ENCODE peak calls at places on chromosomes 12 and 14, in eight cellular contexts. C is tibial nerve, Y is A549, Z is uterus, U is Peyer's patch, K is neuronal stem cell, I is H9, X is lung. D is an unnamed sample.

GRCh38 chr12:11716794-11717532 is 67.5 kb downstream of the ETV6 start:
- DNase-seq in C (no peak), Y (no peak), Z (no peak), U (peak), K (no peak), I (no peak), X (no peak), D (no peak)

GRCh38 chr12:1691123-1692007 is 495 bp downstream of the ADIPOR2 start:
- DNase-seq in C (peak), Y (no peak), Z (peak), U (peak), K (peak), I (no peak), X (peak), D (peak)

GRCh38 chr12:113185180-113186032 is at the start of the genes DDX54 and RITA1:
- DNase-seq in C (peak), Y (peak), Z (peak), U (peak), K (peak), I (peak), X (peak), D (peak)

GRCh38 chr12:7907009-7907408 is 29.0 kb downstream of the SLC2A3 start:
- DNase-seq in C (peak), Y (peak), Z (no peak), U (peak), K (peak), I (peak), X (no peak), D (no peak)

GRCh38 chr14:96598332-96598928 is 96.2 kb downstream of the PAPOLA start:
- DNase-seq in C (no peak), Y (no peak), Z (no peak), U (peak), K (no peak), I (no peak), X (no peak), D (no peak)

GRCh38 chr14:68377459-68377858 is 415.4 kb downstream of the ZFP36L1 start:
- DNase-seq in C (peak), Y (peak), Z (peak), U (peak), K (no peak), I (no peak), X (peak), D (no peak)

GRCh38 chr12:102195826-102196225 is 1.8 kb downstream of the PMCH start:
- DNase-seq in C (no peak), Y (no peak), Z (no peak), U (no peak), K (no peak), I (no peak), X (no peak), D (no peak)

GRCh38 chr12:7588703-7589329 is 76.9 kb downstream of the APOBEC1 start:
- DNase-seq in C (peak), Y (peak), Z (peak), U (peak), K (no peak), I (peak), X (peak), D (no peak)

GRCh38 chr12:52515927-52516831 is 4.0 kb downstream of the KRT5 start:
- DNase-seq in C (peak), Y (no peak), Z (no peak), U (peak), K (no peak), I (peak), X (peak), D (no peak)

GRCh38 chr14:55699131-55700057 is 119.4 kb downstream of the KTN1 start:
- DNase-seq in C (no peak), Y (peak), Z (no peak), U (no peak), K (no peak), I (peak), X (no peak), D (no peak)

GRCh38 chr14:101591121-101591520 is 29.8 kb downstream of the DIO3 start:
- DNase-seq in C (no peak), Y (no peak), Z (no peak), U (no peak), K (no peak), I (no peak), X (no peak), D (no peak)

GRCh38 chr14:98325761-98326160 is 946.2 kb downstream of the BCL11B start:
- DNase-seq in C (no peak), Y (peak), Z (no peak), U (no peak), K (no peak), I (no peak), X (no peak), D (no peak)

GRCh38 chr12:52739963-52740362 is 36.6 kb upstream of the KRT77 start:
- DNase-seq in C (no peak), Y (no peak), Z (no peak), U (no peak), K (no peak), I (no peak), X (no peak), D (no peak)

GRCh38 chr14:67623114-67623513 is 3.4 kb downstream of the ARG2 start:
- DNase-seq in C (no peak), Y (no peak), Z (no peak), U (no peak), K (no peak), I (no peak), X (no peak), D (no peak)

GRCh38 chr12:93913845-93914244 is 234.5 kb upstream of the PLXNC1 start:
- DNase-seq in C (no peak), Y (no peak), Z (no peak), U (no peak), K (no peak), I (no peak), X (no peak), D (no peak)

GRCh38 chr12:11723993-11724392 is 74.5 kb downstream of the ETV6 start:
- DNase-seq in C (no peak), Y (no peak), Z (no peak), U (no peak), K (no peak), I (no peak), X (no peak), D (no peak)

GRCh38 chr14:69683971-69684370 is 72.6 kb downstream of the SUSD6 start:
- DNase-seq in C (no peak), Y (no peak), Z (no peak), U (no peak), K (no peak), I (no peak), X (no peak), D (no peak)

GRCh38 chr14:71586131-71586893 is 345.9 kb upstream of the RGS6 start:
- DNase-seq in C (peak), Y (no peak), Z (peak), U (no peak), K (peak), I (no peak), X (no peak), D (no peak)

DNA sequence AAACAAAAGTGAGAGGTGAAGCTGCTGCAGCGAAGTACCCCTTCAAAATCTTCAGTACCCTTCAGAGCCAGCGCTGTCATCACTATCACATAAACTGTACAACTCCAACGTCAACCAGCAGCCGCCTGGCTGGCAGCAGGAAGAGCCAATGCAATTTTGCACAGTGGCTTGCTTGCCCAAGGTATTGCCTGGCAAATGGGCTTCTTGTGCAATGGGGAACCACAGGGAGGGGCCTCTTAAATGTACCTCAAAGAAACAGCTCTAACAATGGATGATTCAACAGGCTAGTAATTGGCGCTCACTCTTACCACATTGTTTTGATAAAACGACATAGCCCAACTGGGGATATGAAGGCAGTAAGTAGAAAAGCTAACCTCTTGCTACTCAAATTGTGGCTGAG is 125.5 kb upstream of the HIF1A start:
- DNase-seq in C (peak), Y (no peak), Z (no peak), U (no peak), K (no peak), I (no peak), X (peak), D (no peak)
- H3K27ac ChIP-seq in C (peak), Y (peak), Z (no peak), U (no peak), K (no peak), I (no peak), X (peak), D (no peak)

GRCh38 chr14:21022686-21023085 is 2.2 kb downstream of the NDRG2 start:
- DNase-seq in C (no peak), Y (no peak), Z (no peak), U (no peak), K (no peak), I (peak), X (no peak), D (no peak)
- H3K27ac ChIP-seq in C (peak), Y (no peak), Z (peak), U (peak), K (no peak), I (no peak), X (peak), D (no peak)

GRCh38 chr14:64060199-64060545 is 207.4 kb downstream of the SYNE2 start:
- DNase-seq in C (no peak), Y (no peak), Z (no peak), U (no peak), K (no peak), I (no peak), X (no peak), D (no peak)

GRCh38 chr14:64061706-64062105 is 208.9 kb downstream of the SYNE2 start:
- DNase-seq in C (no peak), Y (no peak), Z (no peak), U (no peak), K (no peak), I (no peak), X (no peak), D (no peak)

GRCh38 chr14:64061115-64061514 is 208.3 kb downstream of the SYNE2 start:
- DNase-seq in C (no peak), Y (no peak), Z (no peak), U (no peak), K (no peak), I (no peak), X (no peak), D (no peak)

GRCh38 chr14:64059454-64060198 is 206.8 kb downstream of the SYNE2 start:
- DNase-seq in C (no peak), Y (no peak), Z (no peak), U (no peak), K (no peak), I (no peak), X (no peak), D (no peak)

GRCh38 chr14:64060648-64061096 is 207.9 kb downstream of the SYNE2 start:
- DNase-seq in C (no peak), Y (peak), Z (no peak), U (peak), K (peak), I (peak), X (no peak), D (no peak)
- H3K27ac ChIP-seq in C (no peak), Y (no peak), Z (no peak), U (no peak), K (no peak), I (no peak), X (no peak), D (no peak)

DNA sequence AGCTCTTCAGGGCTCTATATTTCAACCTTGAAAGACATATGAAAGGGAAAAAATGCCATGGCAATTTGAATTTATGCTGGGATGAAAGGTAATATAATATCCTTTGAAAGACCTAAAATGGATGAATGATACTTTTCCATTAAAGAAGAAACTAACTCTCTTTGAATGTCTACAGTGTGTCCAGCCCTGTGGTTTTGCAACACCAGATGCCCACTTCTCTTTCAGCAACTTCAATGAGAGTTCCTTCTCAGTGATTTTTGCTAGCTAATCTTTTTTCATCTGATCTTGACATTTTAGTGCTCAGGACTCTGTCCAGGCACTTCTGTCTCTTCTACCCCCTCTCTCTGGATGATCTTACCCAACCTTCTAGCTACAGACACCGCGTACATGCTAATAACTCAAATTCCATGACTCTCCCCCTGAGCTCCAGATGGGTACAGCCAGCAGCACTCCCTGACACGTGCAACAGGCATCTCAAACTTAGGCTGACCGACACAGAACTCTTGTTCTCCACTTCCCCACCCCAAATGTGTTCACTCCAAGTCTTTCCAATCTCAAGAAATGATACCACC is 161.1 kb upstream of the FOXN3 start:
- DNase-seq in C (no peak), Y (no peak), Z (no peak), U (no peak), K (no peak), I (no peak), X (no peak), D (no peak)
- H3K27ac ChIP-seq in C (no peak), Y (no peak), Z (no peak), U (no peak), K (no peak), I (no peak), X (no peak), D (no peak)

GRCh38 chr14:76719664-76720063 is 41.6 kb upstream of the VASH1 start:
- DNase-seq in C (no peak), Y (no peak), Z (no peak), U (no peak), K (no peak), I (no peak), X (peak), D (no peak)
- H3K27ac ChIP-seq in C (no peak), Y (no peak), Z (peak), U (no peak), K (peak), I (no peak), X (no peak), D (no peak)

GRCh38 chr12:104469523-104469922 is 12.8 kb downstream of the CHST11 start:
- DNase-seq in C (no peak), Y (no peak), Z (no peak), U (peak), K (no peak), I (no peak), X (no peak), D (no peak)
- H3K27ac ChIP-seq in C (no peak), Y (no peak), Z (no peak), U (no peak), K (no peak), I (no peak), X (no peak), D (no peak)

GRCh38 chr12:6463858-6464257 is 6.6 kb downstream of the VAMP1 start:
- DNase-seq in C (no peak), Y (no peak), Z (no peak), U (no peak), K (no peak), I (no peak), X (no peak), D (no peak)
- H3K27ac ChIP-seq in C (peak), Y (no peak), Z (no peak), U (peak), K (no peak), I (no peak), X (no peak), D (peak)

GRCh38 chr12:100138048-100138907 is 4.4 kb downstream of the BLTP3B start:
- DNase-seq in C (no peak), Y (peak), Z (no peak), U (no peak), K (no peak), I (no peak), X (no peak), D (no peak)
- H3K27ac ChIP-seq in C (peak), Y (no peak), Z (no peak), U (peak), K (no peak), I (no peak), X (no peak), D (no peak)